ENCODE peak calls at places on chromosomes 2 and 18, in six cellular contexts. V is AG10803, W is tibial artery, Y is heart right ventricle, L is GM06990, G is breast epithelium. H is an unnamed sample.

GRCh38 chr18:56402872-56403516 is 235.4 kb downstream of the TXNL1 start:
- DNase-seq in V (peak; percentile 94), W (no peak), Y (no peak), L (no peak), G (no peak), H (peak; percentile 87)

GRCh38 chr2:191539068-191539467 is 138.9 kb upstream of the NABP1 start:
- DNase-seq in V (peak; percentile 35), W (no peak), Y (no peak), L (no peak), G (no peak), H (no peak)

GRCh38 chr2:66495788-66496640 is 61.1 kb downstream of the MEIS1 start:
- DNase-seq in V (peak; percentile 81), W (peak; percentile 78), Y (peak; percentile 44), L (no peak), G (peak; percentile 72), H (peak; percentile 47)

GRCh38 chr2:112092286-112093041 is 37.4 kb downstream of the TMEM87B start:
- DNase-seq in V (peak; percentile 71), W (no peak), Y (no peak), L (no peak), G (no peak), H (no peak)

GRCh38 chr2:74003494-74004211 is 18.9 kb downstream of the TET3 start:
- DNase-seq in V (peak; percentile 84), W (peak; percentile 86), Y (peak; percentile 58), L (no peak), G (no peak), H (peak; percentile 48)

GRCh38 chr2:10522726-10523405 is 74.7 kb upstream of the ODC1 start:
- DNase-seq in V (no peak), W (peak; percentile 49), Y (no peak), L (no peak), G (peak; percentile 25), H (no peak)

GRCh38 chr2:71693286-71694270 is 240.2 kb downstream of the DYSF start:
- DNase-seq in V (peak; percentile 40), W (peak; percentile 51), Y (no peak), L (no peak), G (no peak), H (no peak)

GRCh38 chr2:11073251-11073650 is 82.0 kb upstream of the SLC66A3 start:
- DNase-seq in V (peak; percentile 40), W (peak; percentile 34), Y (no peak), L (peak; percentile 40), G (no peak), H (no peak)

GRCh38 chr2:10446631-10447030 is 1.5 kb downstream of the ODC1 start:
- DNase-seq in V (no peak), W (no peak), Y (no peak), L (no peak), G (no peak), H (no peak)

GRCh38 chr2:45962522-45962921 is 311.0 kb downstream of the PRKCE start:
- DNase-seq in V (peak; percentile 77), W (peak; percentile 72), Y (peak; percentile 78), L (no peak), G (no peak), H (peak; percentile 53)

GRCh38 chr18:73366713-73367112 is 498.9 kb upstream of the NETO1 start:
- DNase-seq in V (peak; percentile 17), W (no peak), Y (no peak), L (no peak), G (no peak), H (no peak)

GRCh38 chr18:7514796-7515440 is 52.2 kb upstream of the PTPRM start:
- DNase-seq in V (no peak), W (no peak), Y (no peak), L (no peak), G (no peak), H (no peak)

GRCh38 chr18:23220355-23220754 is 85.1 kb downstream of the CABLES1 start:
- DNase-seq in V (no peak), W (no peak), Y (no peak), L (no peak), G (no peak), H (no peak)

GRCh38 chr2:105712166-105712915 is 32.4 kb upstream of the NCK2 start:
- DNase-seq in V (peak; percentile 58), W (no peak), Y (no peak), L (no peak), G (no peak), H (no peak)

GRCh38 chr2:190380962-190381412 is 27.2 kb upstream of the MFSD6 start:
- DNase-seq in V (no peak), W (no peak), Y (no peak), L (no peak), G (no peak), H (no peak)

GRCh38 chr2:65273344-65273743 is 45.7 kb downstream of the ACTR2 start:
- DNase-seq in V (no peak), W (no peak), Y (no peak), L (no peak), G (no peak), H (no peak)

GRCh38 chr2:23287250-23287704 is 97.7 kb upstream of the KLHL29 start:
- DNase-seq in V (peak; percentile 92), W (no peak), Y (peak; percentile 9), L (no peak), G (no peak), H (peak; percentile 56)

GRCh38 chr2:109226128-109226527 is 97.1 kb downstream of the SH3RF3 start:
- DNase-seq in V (no peak), W (no peak), Y (no peak), L (no peak), G (no peak), H (no peak)

GRCh38 chr2:125561302-125561701 is 1094.7 kb upstream of the GYPC start:
- DNase-seq in V (no peak), W (no peak), Y (no peak), L (no peak), G (no peak), H (no peak)

GRCh38 chr18:70464343-70465114 is 175.7 kb downstream of the SOCS6 start:
- DNase-seq in V (peak; percentile 52), W (peak; percentile 72), Y (peak; percentile 65), L (peak; percentile 8), G (no peak), H (peak; percentile 14)
- H3K4me3 ChIP-seq in V (peak overlapping the region; percentile 57), W (peak overlapping the region; percentile 43), Y (no peak overlapping the region), L (no peak overlapping the region), G (peak overlapping the region; percentile 47), H (peak overlapping the region; percentile 23)

DNA sequence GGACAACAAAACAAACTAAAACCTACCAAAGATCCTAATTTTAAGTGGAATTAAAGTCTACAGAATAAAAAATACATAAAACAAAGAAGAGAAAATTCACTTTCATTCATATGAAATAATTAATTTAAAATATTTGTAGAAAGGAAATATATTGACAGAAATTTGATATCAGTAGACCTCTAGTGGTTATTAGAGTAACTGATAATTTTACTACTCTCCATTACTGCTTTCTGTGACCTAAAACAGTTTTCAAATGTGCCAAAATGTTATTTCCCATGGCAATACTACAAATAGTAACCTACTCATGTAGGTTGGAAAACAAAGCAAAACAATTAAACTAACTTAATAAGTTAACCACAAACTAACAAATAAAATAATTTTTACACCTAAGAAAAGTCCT is 147.1 kb downstream of the NOL4 start:
- DNase-seq in V (no peak), W (no peak), Y (no peak), L (no peak), G (no peak), H (no peak)
- TF ChIP-seq CTCF in V (no peak), W (no peak), Y (no peak), L (no peak), G (no peak), H (no peak)

GRCh38 chr2:150403457-150403856 is 84.0 kb downstream of the RND3 start:
- DNase-seq in V (no peak), W (no peak), Y (no peak), L (peak; percentile 29), G (no peak), H (no peak)
- H3K4me3 ChIP-seq in V (no peak overlapping the region), W (no peak overlapping the region), Y (no peak overlapping the region), L (no peak overlapping the region), G (no peak overlapping the region), H (no peak overlapping the region)

DNA sequence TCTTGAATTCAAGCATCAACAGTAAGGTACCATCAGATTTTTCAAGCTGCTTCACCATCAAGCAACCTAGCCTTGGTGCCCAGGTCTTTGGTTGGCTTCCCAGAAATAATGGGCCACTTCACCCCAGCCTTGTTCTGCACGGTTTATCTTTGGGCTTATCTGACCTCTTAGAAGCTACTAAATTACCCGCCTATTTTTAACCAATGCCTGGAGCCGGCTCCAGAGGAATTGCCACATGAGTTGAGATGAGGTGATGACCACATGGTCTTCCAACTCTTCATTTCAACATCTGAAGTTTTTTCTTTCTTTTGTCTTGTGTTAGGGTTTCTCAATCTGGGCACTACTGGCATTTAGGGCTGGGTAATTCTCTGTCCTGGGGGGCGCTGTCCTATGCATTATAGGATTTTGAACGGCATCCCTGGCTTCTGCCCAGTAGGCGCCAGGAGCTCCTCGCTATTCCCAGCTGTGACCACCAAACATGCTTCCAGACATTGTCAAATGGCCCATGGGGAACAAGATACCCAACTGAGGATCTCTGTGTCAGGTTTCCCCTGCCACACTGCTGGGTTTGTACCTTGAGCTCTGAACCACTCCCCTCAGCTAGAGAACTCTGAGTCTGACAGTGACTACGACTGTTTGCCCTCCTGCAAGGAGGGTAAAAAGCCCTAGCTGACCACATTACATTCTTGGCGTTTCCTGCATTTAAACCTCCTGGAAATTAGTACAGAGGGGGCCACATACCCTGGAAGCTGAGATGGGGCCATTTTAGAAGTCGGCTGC is 12.2 kb downstream of the LRRFIP1 start:
- DNase-seq in V (no peak), W (no peak), Y (no peak), L (no peak), G (no peak), H (no peak)
- TF ChIP-seq CTCF in V (no peak), W (no peak), Y (no peak), L (no peak), G (no peak), H (no peak)

GRCh38 chr2:12727085-12727484 is 10.3 kb downstream of the TRIB2 start:
- DNase-seq in V (no peak), W (no peak), Y (no peak), L (no peak), G (no peak), H (no peak)
- H3K4me3 ChIP-seq in V (no peak overlapping the region), W (no peak overlapping the region), Y (no peak overlapping the region), L (no peak overlapping the region), G (no peak overlapping the region), H (no peak overlapping the region)

GRCh38 chr2:121748202-121748601 is 7.2 kb upstream of the TSN start:
- DNase-seq in V (peak; percentile 52), W (no peak), Y (no peak), L (no peak), G (no peak), H (peak; percentile 16)
- TF ChIP-seq CTCF in V (peak; percentile 53), W (peak; percentile 9), Y (no peak), L (peak; percentile 43), G (no peak), H (peak; percentile 61)

DNA sequence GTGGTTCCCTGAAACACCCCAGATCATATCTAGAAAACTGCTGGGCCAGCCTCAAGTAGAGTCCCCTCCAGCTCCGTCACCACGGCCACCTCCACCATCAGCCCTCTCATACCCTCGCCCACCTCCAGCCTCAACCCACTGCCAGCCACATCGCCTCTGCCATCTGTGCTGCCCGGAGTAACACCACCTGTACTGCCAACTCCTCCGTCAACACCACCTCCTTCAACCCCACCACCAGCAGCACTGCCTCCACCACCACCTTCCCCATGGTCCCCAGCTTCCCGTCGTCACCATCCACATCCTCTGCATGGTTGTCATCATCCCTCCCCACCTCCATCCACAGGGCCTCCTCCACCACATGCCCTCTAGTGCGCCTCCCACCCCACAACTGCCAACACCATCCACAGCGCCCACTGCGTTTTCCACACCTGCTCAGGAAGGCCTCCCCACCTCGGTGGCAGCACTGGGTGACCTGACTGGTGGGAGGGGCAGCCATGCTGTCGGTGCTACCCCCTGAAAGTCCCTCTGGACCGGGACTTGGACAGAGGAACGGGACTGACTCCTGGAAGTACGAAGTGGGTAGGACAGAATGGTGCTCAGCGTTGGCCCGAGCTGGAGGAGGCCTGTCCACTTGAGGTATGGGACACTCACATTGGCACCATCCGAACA is 1.6 kb downstream of the SNED1 start:
- DNase-seq in V (no peak), W (peak; percentile 67), Y (peak; percentile 5), L (no peak), G (peak; percentile 49), H (no peak)
- H3K4me3 ChIP-seq in V (peak overlapping the region; percentile 64), W (peak overlapping the region; percentile 87), Y (peak overlapping the region; percentile 88), L (no peak overlapping the region), G (peak overlapping the region; percentile 97), H (peak overlapping the region; percentile 70)

H was measured in AG09309.